ENCODE peak calls at places on chromosomes 1 and 21, in five cellular contexts. One of them, this sample, is unnamed.

GRCh38 chr1:6675936-6676335 is 25.7 kb downstream of the DNAJC11 start:
- DNase-seq in endothelial cell of umbilical vein: no peak
- DNase-seq in tibial nerve: no peak
- DNase-seq in IMR-90: no peak
- DNase-seq in heart left ventricle: no peak
- DNase-seq in this sample: no peak

GRCh38 chr1:117003253-117003875 is 1.8 kb downstream of the CD101 start:
- DNase-seq in endothelial cell of umbilical vein: no peak
- DNase-seq in tibial nerve: no peak
- DNase-seq in IMR-90: no peak
- DNase-seq in heart left ventricle: no peak
- DNase-seq in this sample: no peak

GRCh38 chr1:38213720-38214367 is 167.3 kb upstream of the POU3F1 start:
- DNase-seq in endothelial cell of umbilical vein: peak
- DNase-seq in tibial nerve: no peak
- DNase-seq in IMR-90: no peak
- DNase-seq in heart left ventricle: no peak
- DNase-seq in this sample: no peak

GRCh38 chr1:50704126-50704525 is 255.9 kb downstream of the FAF1 start:
- DNase-seq in endothelial cell of umbilical vein: peak
- DNase-seq in tibial nerve: no peak
- DNase-seq in IMR-90: peak
- DNase-seq in heart left ventricle: no peak
- DNase-seq in this sample: peak

GRCh38 chr1:169610858-169611257 is 19.1 kb downstream of the SELP start:
- DNase-seq in endothelial cell of umbilical vein: no peak
- DNase-seq in tibial nerve: no peak
- DNase-seq in IMR-90: no peak
- DNase-seq in heart left ventricle: no peak
- DNase-seq in this sample: peak

GRCh38 chr1:43644558-43644957 is 5.4 kb upstream of the KDM4A start:
- DNase-seq in endothelial cell of umbilical vein: no peak
- DNase-seq in tibial nerve: no peak
- DNase-seq in IMR-90: no peak
- DNase-seq in heart left ventricle: no peak
- DNase-seq in this sample: no peak

GRCh38 chr1:221994939-221995338 is 253.1 kb upstream of the DUSP10 start:
- DNase-seq in endothelial cell of umbilical vein: no peak
- DNase-seq in tibial nerve: no peak
- DNase-seq in IMR-90: peak
- DNase-seq in heart left ventricle: no peak
- DNase-seq in this sample: no peak

GRCh38 chr1:44798481-44799365 is 1.5 kb upstream of the PLK3 start:
- DNase-seq in endothelial cell of umbilical vein: no peak
- DNase-seq in tibial nerve: peak
- DNase-seq in IMR-90: no peak
- DNase-seq in heart left ventricle: peak
- DNase-seq in this sample: no peak

GRCh38 chr1:64476251-64476952 is 6.5 kb downstream of the CACHD1 start:
- DNase-seq in endothelial cell of umbilical vein: peak
- DNase-seq in tibial nerve: no peak
- DNase-seq in IMR-90: peak
- DNase-seq in heart left ventricle: no peak
- DNase-seq in this sample: no peak

GRCh38 chr1:233113009-233113712 is 162.8 kb downstream of the NTPCR start:
- DNase-seq in endothelial cell of umbilical vein: peak
- DNase-seq in tibial nerve: peak
- DNase-seq in IMR-90: peak
- DNase-seq in heart left ventricle: peak
- DNase-seq in this sample: no peak

GRCh38 chr1:71170925-71171324 is 90.1 kb upstream of the ZRANB2 start:
- DNase-seq in endothelial cell of umbilical vein: no peak
- DNase-seq in tibial nerve: no peak
- DNase-seq in IMR-90: no peak
- DNase-seq in heart left ventricle: no peak
- DNase-seq in this sample: no peak

GRCh38 chr1:227948493-227949260 is 945 bp upstream of the WNT9A start:
- DNase-seq in endothelial cell of umbilical vein: no peak
- DNase-seq in tibial nerve: no peak
- DNase-seq in IMR-90: no peak
- DNase-seq in heart left ventricle: no peak
- DNase-seq in this sample: no peak

GRCh38 chr1:45325816-45326506 is 734 bp upstream of the HPDL start:
- DNase-seq in endothelial cell of umbilical vein: no peak
- DNase-seq in tibial nerve: no peak
- DNase-seq in IMR-90: no peak
- DNase-seq in heart left ventricle: no peak
- DNase-seq in this sample: no peak

GRCh38 chr1:115912116-115912515 is 64.2 kb upstream of the SLC22A15 start:
- DNase-seq in endothelial cell of umbilical vein: no peak
- DNase-seq in tibial nerve: no peak
- DNase-seq in IMR-90: no peak
- DNase-seq in heart left ventricle: no peak
- DNase-seq in this sample: no peak

GRCh38 chr1:114008352-114009041 is 29.2 kb downstream of the OLFML3 start:
- DNase-seq in endothelial cell of umbilical vein: no peak
- DNase-seq in tibial nerve: no peak
- DNase-seq in IMR-90: no peak
- DNase-seq in heart left ventricle: no peak
- DNase-seq in this sample: no peak

GRCh38 chr21:41948404-41948895 is 5.4 kb downstream of the C2CD2 start:
- DNase-seq in endothelial cell of umbilical vein: no peak
- DNase-seq in tibial nerve: no peak
- DNase-seq in IMR-90: no peak
- DNase-seq in heart left ventricle: no peak
- DNase-seq in this sample: no peak

GRCh38 chr1:42934541-42935312 is 23.9 kb downstream of the SLC2A1 start:
- DNase-seq in endothelial cell of umbilical vein: no peak
- DNase-seq in tibial nerve: no peak
- DNase-seq in IMR-90: no peak
- DNase-seq in heart left ventricle: no peak
- DNase-seq in this sample: no peak

GRCh38 chr1:46171872-46172271 is 3.0 kb upstream of the TSPAN1 start:
- DNase-seq in endothelial cell of umbilical vein: no peak
- DNase-seq in tibial nerve: no peak
- DNase-seq in IMR-90: no peak
- DNase-seq in heart left ventricle: peak
- DNase-seq in this sample: no peak

GRCh38 chr1:174800221-174800791 is 199.4 kb upstream of the CACYBP start:
- DNase-seq in endothelial cell of umbilical vein: no peak
- DNase-seq in tibial nerve: no peak
- DNase-seq in IMR-90: peak
- DNase-seq in heart left ventricle: no peak
- DNase-seq in this sample: no peak

GRCh38 chr1:206898089-206898908 is 1.1 kb downstream of the IL24 start:
- DNase-seq in endothelial cell of umbilical vein: no peak
- DNase-seq in tibial nerve: no peak
- DNase-seq in IMR-90: peak
- DNase-seq in heart left ventricle: no peak
- DNase-seq in this sample: no peak

GRCh38 chr21:17105972-17106371 is 406.9 kb upstream of the CXADR start:
- DNase-seq in endothelial cell of umbilical vein: no peak
- DNase-seq in tibial nerve: no peak
- DNase-seq in IMR-90: no peak
- DNase-seq in heart left ventricle: no peak
- DNase-seq in this sample: no peak

GRCh38 chr1:5705751-5706150 is 286.5 kb downstream of the NPHP4 start:
- DNase-seq in endothelial cell of umbilical vein: no peak
- DNase-seq in tibial nerve: no peak
- DNase-seq in IMR-90: no peak
- DNase-seq in heart left ventricle: no peak
- DNase-seq in this sample: no peak

GRCh38 chr1:203475012-203475981 is at the start of gene PRELP:
- DNase-seq in endothelial cell of umbilical vein: no peak
- DNase-seq in tibial nerve: peak
- DNase-seq in IMR-90: peak
- DNase-seq in heart left ventricle: peak
- DNase-seq in this sample: no peak

GRCh38 chr1:240314845-240315746 is 223.4 kb downstream of the FMN2 start:
- DNase-seq in endothelial cell of umbilical vein: no peak
- DNase-seq in tibial nerve: no peak
- DNase-seq in IMR-90: no peak
- DNase-seq in heart left ventricle: no peak
- DNase-seq in this sample: no peak

GRCh38 chr1:200899954-200900867 is 5.5 kb downstream of the INAVA start:
- DNase-seq in endothelial cell of umbilical vein: no peak
- DNase-seq in tibial nerve: no peak
- DNase-seq in IMR-90: no peak
- DNase-seq in heart left ventricle: no peak
- DNase-seq in this sample: no peak
- TF ChIP-seq POLR2A in endothelial cell of umbilical vein: no peak
- TF ChIP-seq POLR2A in tibial nerve: no peak
- TF ChIP-seq POLR2A in IMR-90: no peak
- TF ChIP-seq POLR2A in heart left ventricle: no peak
- TF ChIP-seq POLR2A in this sample: no peak

GRCh38 chr1:153563991-153564390 is 1.7 kb downstream of the S100A2 start:
- DNase-seq in endothelial cell of umbilical vein: no peak
- DNase-seq in tibial nerve: no peak
- DNase-seq in IMR-90: no peak
- DNase-seq in heart left ventricle: no peak
- DNase-seq in this sample: no peak

GRCh38 chr1:153566414-153567371 is 1.0 kb upstream of the S100A2 start:
- DNase-seq in endothelial cell of umbilical vein: peak
- DNase-seq in tibial nerve: peak
- DNase-seq in IMR-90: peak
- DNase-seq in heart left ventricle: peak
- DNase-seq in this sample: peak

GRCh38 chr1:153563339-153563952 is 2.2 kb downstream of the S100A2 start:
- DNase-seq in endothelial cell of umbilical vein: no peak
- DNase-seq in tibial nerve: no peak
- DNase-seq in IMR-90: no peak
- DNase-seq in heart left ventricle: no peak
- DNase-seq in this sample: no peak

GRCh38 chr1:153567621-153568366 is 2.1 kb upstream of the S100A2 start:
- DNase-seq in endothelial cell of umbilical vein: peak
- DNase-seq in tibial nerve: no peak
- DNase-seq in IMR-90: peak
- DNase-seq in heart left ventricle: no peak
- DNase-seq in this sample: peak

DNA sequence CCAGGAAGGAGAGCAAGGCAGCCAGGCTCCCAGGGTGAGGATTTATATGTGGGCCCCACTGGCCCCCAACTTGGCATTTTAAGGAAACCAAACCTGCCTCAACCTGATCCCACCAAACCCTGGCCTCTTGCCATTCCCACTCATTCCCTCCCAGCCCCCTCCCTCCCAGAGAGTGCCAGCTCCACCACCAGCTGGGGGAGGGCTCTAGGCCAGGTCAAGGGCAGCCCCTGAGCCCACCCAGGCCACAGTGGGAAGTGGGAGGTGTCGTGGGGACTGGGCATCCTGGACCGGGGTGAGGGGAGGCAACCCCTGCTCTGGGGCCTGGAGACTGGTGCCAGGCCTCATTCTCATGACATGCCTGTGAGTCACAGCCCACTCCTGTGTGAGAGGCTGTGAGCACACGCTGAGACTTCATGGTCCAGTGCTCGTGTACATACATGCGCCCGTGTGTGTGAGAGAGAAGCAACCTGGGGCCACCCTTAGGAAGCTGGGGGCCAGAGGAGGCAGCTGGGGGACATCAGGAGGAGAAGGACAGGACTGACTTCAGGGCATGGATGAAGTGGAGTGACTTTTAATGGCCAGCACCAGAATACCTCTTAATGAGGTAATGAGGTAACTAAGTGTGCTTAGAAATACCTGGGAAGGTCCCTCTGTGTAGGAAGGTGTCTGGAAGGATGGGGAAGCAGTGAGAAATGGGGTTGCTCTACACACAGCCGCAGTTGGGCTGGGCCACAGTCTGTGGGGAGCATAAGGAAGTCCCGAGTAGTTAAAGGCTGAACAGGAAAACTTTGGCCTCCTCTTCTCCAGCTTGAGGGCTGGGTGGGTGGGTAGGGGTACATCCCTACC is at the start of gene S100A2:
- DNase-seq in endothelial cell of umbilical vein: peak
- DNase-seq in tibial nerve: no peak
- DNase-seq in IMR-90: peak
- DNase-seq in heart left ventricle: peak
- DNase-seq in this sample: peak
- TF ChIP-seq POLR2A in endothelial cell of umbilical vein: peak
- TF ChIP-seq POLR2A in tibial nerve: no peak
- TF ChIP-seq POLR2A in IMR-90: peak
- TF ChIP-seq POLR2A in heart left ventricle: no peak
- TF ChIP-seq POLR2A in this sample: no peak

DNA sequence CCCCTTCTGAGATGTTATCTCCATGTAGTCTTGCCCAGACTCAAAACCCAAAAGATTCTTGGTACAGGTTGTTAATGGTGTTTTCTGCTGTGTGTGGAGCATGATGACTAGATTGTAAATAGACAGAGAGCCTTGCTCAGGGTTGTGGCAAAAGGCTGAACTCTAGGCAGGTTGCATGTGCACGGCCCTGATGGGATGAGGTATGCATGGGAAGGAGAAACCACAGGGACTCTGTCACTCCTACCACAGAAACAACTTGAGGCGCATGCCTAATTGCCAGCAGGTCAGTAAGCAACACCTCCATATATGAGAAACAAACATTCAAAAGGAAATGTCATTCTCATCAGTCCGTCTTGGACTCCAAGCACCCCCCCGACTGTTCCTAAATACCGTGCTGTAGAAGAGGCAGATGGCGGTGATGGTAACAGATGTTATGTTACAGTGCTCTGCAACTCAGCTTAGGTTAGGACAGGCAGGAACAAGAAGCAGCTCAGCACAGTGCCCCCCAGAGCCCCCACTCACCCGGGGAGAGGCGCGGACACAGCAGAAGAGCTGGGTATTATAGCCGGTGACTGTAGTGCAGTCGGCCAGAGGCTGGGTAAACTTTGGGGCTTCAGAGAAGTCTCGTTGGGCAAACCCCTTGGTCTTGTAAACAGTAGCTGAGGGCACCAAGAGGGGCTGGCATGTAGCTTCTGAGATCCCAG is 10.9 kb downstream of the MYBPHL start:
- DNase-seq in endothelial cell of umbilical vein: no peak
- DNase-seq in tibial nerve: no peak
- DNase-seq in IMR-90: no peak
- DNase-seq in heart left ventricle: no peak
- DNase-seq in this sample: no peak
- TF ChIP-seq POLR2A in endothelial cell of umbilical vein: no peak
- TF ChIP-seq POLR2A in tibial nerve: no peak
- TF ChIP-seq POLR2A in IMR-90: no peak
- TF ChIP-seq POLR2A in heart left ventricle: no peak
- TF ChIP-seq POLR2A in this sample: no peak

GRCh38 chr1:99852648-99853047 is 2.5 kb downstream of the AGL start:
- DNase-seq in endothelial cell of umbilical vein: no peak
- DNase-seq in tibial nerve: no peak
- DNase-seq in IMR-90: no peak
- DNase-seq in heart left ventricle: no peak
- DNase-seq in this sample: no peak

GRCh38 chr1:99849413-99849743 is 783 bp upstream of the AGL start:
- DNase-seq in endothelial cell of umbilical vein: no peak
- DNase-seq in tibial nerve: no peak
- DNase-seq in IMR-90: no peak
- DNase-seq in heart left ventricle: peak
- DNase-seq in this sample: peak

GRCh38 chr1:99851850-99852454 is 1.8 kb downstream of the AGL start:
- DNase-seq in endothelial cell of umbilical vein: no peak
- DNase-seq in tibial nerve: no peak
- DNase-seq in IMR-90: no peak
- DNase-seq in heart left ventricle: no peak
- DNase-seq in this sample: no peak

GRCh38 chr1:99850458-99850974 is 355 bp downstream of the AGL start:
- DNase-seq in endothelial cell of umbilical vein: no peak
- DNase-seq in tibial nerve: no peak
- DNase-seq in IMR-90: no peak
- DNase-seq in heart left ventricle: no peak
- DNase-seq in this sample: no peak

GRCh38 chr1:99849744-99850457 is at the start of gene AGL:
- DNase-seq in endothelial cell of umbilical vein: peak
- DNase-seq in tibial nerve: peak
- DNase-seq in IMR-90: peak
- DNase-seq in heart left ventricle: peak
- DNase-seq in this sample: peak
- TF ChIP-seq POLR2A in endothelial cell of umbilical vein: peak
- TF ChIP-seq POLR2A in tibial nerve: no peak
- TF ChIP-seq POLR2A in IMR-90: no peak
- TF ChIP-seq POLR2A in heart left ventricle: peak
- TF ChIP-seq POLR2A in this sample: peak